ENCODE peak calls at places on chromosomes 3 and 15, in ten cellular contexts. K is uterus, I is endodermal cell, Q is heart left ventricle, E is neuronal stem cell, L is cardiac muscle cell, H is right cardiac atrium, P is PC-3, V is A673, X is colonic mucosa. B is an unnamed sample. For H3K4me1, the result is how much of the 10 kb centered on the place peaks cover.

GRCh38 chr3:131733086-131733841 is 230.5 kb upstream of the MRPL3 start:
- DNase-seq in K (no peak), I (no peak), Q (no peak), E (no peak), L (no peak), H (no peak), P (no peak), V (no peak), X (no peak), B (no peak)

GRCh38 chr15:88887068-88887580 is 8.2 kb downstream of the HAPLN3 start:
- DNase-seq in K (no peak), I (peak), Q (no peak), E (no peak), L (no peak), H (no peak), P (no peak), V (no peak), X (no peak), B (no peak)

GRCh38 chr3:45953536-45953935 is 10.3 kb downstream of the CXCR6 start:
- DNase-seq in K (no peak), I (no peak), Q (no peak), E (no peak), L (no peak), H (no peak), P (no peak), V (no peak), X (no peak), B (no peak)

GRCh38 chr3:79113821-79114220 is 654.0 kb downstream of the ROBO1 start:
- DNase-seq in K (no peak), I (no peak), Q (no peak), E (no peak), L (no peak), H (no peak), P (peak), V (no peak), X (no peak), B (no peak)

GRCh38 chr3:59843816-59844215 is 794.0 kb upstream of the CFAP20DC start:
- DNase-seq in K (no peak), I (no peak), Q (no peak), E (no peak), L (no peak), H (no peak), P (no peak), V (no peak), X (no peak), B (no peak)

GRCh38 chr3:8713901-8714759 is 19.5 kb upstream of the CAV3 start:
- DNase-seq in K (no peak), I (peak), Q (no peak), E (no peak), L (peak), H (no peak), P (no peak), V (peak), X (no peak), B (no peak)

GRCh38 chr15:78438595-78439285 is 724 bp downstream of the IREB2 start:
- DNase-seq in K (no peak), I (peak), Q (no peak), E (peak), L (peak), H (no peak), P (no peak), V (peak), X (no peak), B (no peak)

GRCh38 chr3:171806200-171807128 is 3.8 kb downstream of the PLD1 start:
- DNase-seq in K (no peak), I (no peak), Q (no peak), E (no peak), L (peak), H (no peak), P (peak), V (peak), X (no peak), B (no peak)

GRCh38 chr3:48592519-48593087 is 2.5 kb downstream of the COL7A1 start:
- DNase-seq in K (no peak), I (no peak), Q (no peak), E (no peak), L (no peak), H (peak), P (no peak), V (no peak), X (no peak), B (no peak)

GRCh38 chr15:28228096-28228495 is 93.9 kb downstream of the HERC2 start:
- DNase-seq in K (no peak), I (no peak), Q (no peak), E (no peak), L (no peak), H (no peak), P (no peak), V (no peak), X (no peak), B (no peak)

GRCh38 chr3:76912966-76913365 is 126.9 kb upstream of the ROBO2 start:
- DNase-seq in K (no peak), I (no peak), Q (no peak), E (no peak), L (no peak), H (no peak), P (no peak), V (peak), X (no peak), B (no peak)

GRCh38 chr3:125403789-125404188 is 28.7 kb upstream of the ZNF148 start:
- DNase-seq in K (no peak), I (no peak), Q (no peak), E (no peak), L (no peak), H (no peak), P (no peak), V (no peak), X (no peak), B (no peak)

GRCh38 chr3:123158899-123159390 is 42.8 kb upstream of the SEC22A start:
- DNase-seq in K (no peak), I (peak), Q (no peak), E (no peak), L (no peak), H (no peak), P (no peak), V (no peak), X (no peak), B (no peak)

GRCh38 chr3:184570035-184570434 is 8.4 kb downstream of the EPHB3 start:
- DNase-seq in K (no peak), I (no peak), Q (no peak), E (no peak), L (no peak), H (no peak), P (no peak), V (no peak), X (no peak), B (no peak)

GRCh38 chr15:83127547-83128150 is 20.2 kb downstream of the TM6SF1 start:
- DNase-seq in K (no peak), I (no peak), Q (no peak), E (no peak), L (no peak), H (no peak), P (peak), V (no peak), X (no peak), B (no peak)

GRCh38 chr15:84833447-84833846 is 16.3 kb downstream of the ALPK3 start:
- DNase-seq in K (peak), I (peak), Q (no peak), E (no peak), L (peak), H (no peak), P (peak), V (no peak), X (no peak), B (no peak)

GRCh38 chr15:80942266-80942665 is 47.4 kb downstream of the MESD start:
- DNase-seq in K (peak), I (no peak), Q (no peak), E (no peak), L (no peak), H (no peak), P (no peak), V (no peak), X (no peak), B (no peak)

GRCh38 chr15:80940331-80940730 is 49.3 kb downstream of the MESD start:
- DNase-seq in K (no peak), I (no peak), Q (no peak), E (no peak), L (no peak), H (no peak), P (no peak), V (no peak), X (no peak), B (no peak)

GRCh38 chr15:80944818-80945217 is 44.8 kb downstream of the MESD start:
- DNase-seq in K (peak), I (no peak), Q (no peak), E (no peak), L (no peak), H (no peak), P (no peak), V (no peak), X (no peak), B (no peak)

GRCh38 chr15:80940851-80941250 is 48.8 kb downstream of the MESD start:
- DNase-seq in K (peak), I (no peak), Q (no peak), E (no peak), L (no peak), H (no peak), P (no peak), V (no peak), X (no peak), B (no peak)

DNA sequence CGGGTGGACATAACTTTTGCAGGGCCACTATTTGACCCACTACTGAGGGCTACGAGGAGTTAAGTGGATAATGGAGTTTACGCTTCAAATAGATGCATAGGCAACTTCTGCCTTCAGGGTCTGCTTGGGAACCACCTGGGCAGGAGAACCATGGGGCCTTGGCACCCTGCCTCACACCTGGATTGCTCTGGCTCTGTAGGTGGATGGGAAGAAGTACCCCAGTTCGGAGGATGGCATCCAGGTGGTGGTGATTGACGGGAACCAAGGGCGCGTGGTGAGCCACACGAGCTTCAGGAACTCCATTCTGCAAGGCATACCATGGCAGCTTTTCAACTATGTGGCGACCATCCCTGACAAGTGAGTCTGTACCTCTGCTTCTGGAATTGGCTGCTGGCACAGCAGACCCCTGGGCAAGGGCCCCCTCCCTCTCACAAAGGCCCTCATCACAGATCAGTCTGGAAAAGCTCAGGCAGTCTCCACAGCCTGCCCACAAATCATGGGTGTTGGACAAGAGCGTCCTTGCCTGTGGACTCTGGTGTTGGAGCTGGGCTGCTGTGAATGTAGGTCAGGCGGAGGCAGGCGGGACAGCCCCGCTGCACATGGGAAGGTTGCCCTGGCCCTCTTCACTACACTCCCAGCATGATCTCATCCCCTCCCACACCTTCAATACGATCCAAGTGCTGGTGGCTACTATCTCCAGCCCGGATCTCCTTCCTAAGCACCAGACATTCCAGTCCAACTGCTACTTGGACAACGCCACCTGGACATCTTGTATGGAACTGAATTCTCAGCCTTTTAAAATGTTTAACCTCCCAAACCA is 46.7 kb downstream of the MESD start:
- DNase-seq in K (peak), I (no peak), Q (peak), E (no peak), L (no peak), H (peak), P (no peak), V (no peak), X (no peak), B (no peak)
- H3K4me1 ChIP-seq in K (under half), I (under half), Q (under half), E (under half), L (under half), H (under half), P (under half), V (under half), X (under half), B (under half)

GRCh38 chr15:74793135-74794028 is 11.5 kb downstream of the CSK start:
- DNase-seq in K (no peak), I (peak), Q (no peak), E (no peak), L (peak), H (peak), P (no peak), V (peak), X (no peak), B (no peak)
- H3K4me1 ChIP-seq in K (under half), I (under half), Q (under half), E (under half), L (under half), H (under half), P (under half), V (under half), X (under half), B (under half)

DNA sequence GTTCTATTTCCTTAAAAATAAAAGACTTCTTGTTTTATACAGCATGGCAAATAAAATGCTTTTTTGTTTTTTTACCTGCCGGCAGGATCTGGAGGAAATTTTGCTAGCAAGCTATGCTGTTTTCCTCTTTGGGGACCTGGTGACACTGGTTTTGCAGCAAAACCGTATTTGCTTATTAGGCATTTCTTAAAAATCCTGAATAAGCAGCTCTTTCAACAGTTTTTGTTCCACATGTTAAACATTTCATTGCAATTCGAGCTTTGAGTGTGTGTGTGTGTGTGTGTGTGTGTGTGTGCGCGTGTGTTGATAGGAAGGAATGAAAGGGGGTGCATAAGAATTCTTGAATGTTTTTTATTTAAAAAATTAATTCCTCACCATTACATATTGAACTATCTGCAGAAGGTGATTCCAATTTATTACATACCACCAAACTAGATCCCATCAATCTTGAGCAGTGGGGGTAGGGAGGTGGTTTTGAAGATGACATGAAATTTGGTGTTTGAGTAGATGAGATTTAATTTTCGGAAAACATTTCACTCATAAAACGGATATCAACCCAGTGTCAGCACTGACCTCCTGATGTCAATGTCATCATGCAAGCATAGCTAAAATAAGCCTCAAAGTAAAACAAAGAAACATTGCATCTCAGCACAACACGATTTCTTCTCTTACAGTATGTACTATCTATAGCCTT is 17.2 kb downstream of the ZBTB38 start:
- DNase-seq in K (no peak), I (no peak), Q (no peak), E (no peak), L (peak), H (no peak), P (no peak), V (peak), X (no peak), B (no peak)
- H3K4me1 ChIP-seq in K (under half), I (under half), Q (under half), E (under half), L (under half), H (under half), P (under half), V (under half), X (under half), B (under half)

DNA sequence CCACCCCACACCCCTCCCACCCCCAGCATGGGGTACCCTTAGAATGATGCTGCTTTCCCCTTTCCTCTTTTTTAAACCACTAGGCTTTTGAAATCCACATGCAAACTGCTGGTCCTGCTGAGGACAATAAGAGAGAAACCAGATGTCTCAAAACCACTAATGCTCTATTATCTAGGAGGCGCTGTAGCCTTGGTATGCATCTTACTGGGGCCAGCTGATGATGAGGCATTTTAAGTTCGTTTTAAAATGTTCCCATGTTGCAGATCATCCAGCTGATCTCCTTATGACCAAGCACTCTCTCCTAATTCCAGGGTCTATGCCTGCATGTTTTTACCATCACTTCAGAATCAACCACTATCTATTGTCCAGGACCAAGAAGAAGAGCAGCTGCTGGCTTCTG is 1.3 kb downstream of the NME9 start:
- DNase-seq in K (no peak), I (no peak), Q (no peak), E (no peak), L (peak), H (no peak), P (no peak), V (peak), X (no peak), B (no peak)
- H3K4me1 ChIP-seq in K (under half), I (under half), Q (under half), E (under half), L (under half), H (under half), P (under half), V (under half), X (under half), B (under half)

DNA sequence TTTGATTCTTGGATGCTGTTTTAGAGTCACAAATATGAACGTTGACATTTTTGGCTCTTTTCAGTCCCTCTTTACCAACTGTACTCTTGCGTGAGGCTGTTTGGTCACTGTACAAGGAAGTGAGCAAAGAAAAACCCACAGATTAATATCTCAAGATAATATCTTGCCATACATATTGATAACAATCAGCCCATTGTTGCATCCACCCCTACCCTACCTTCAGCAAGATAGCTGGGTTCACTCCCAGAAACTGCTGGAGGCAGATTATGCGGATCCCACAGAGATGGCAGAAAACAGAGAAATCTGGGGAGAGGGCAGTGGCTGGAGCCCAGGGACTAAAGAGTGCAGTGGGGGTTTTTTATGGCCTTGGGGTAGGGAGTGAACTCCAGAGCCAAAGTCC is 29.9 kb upstream of the MFSD1 start:
- DNase-seq in K (no peak), I (no peak), Q (no peak), E (no peak), L (no peak), H (no peak), P (peak), V (no peak), X (no peak), B (no peak)
- H3K4me1 ChIP-seq in K (under half), I (under half), Q (under half), E (under half), L (under half), H (under half), P (half or more), V (under half), X (under half), B (half or more)

DNA sequence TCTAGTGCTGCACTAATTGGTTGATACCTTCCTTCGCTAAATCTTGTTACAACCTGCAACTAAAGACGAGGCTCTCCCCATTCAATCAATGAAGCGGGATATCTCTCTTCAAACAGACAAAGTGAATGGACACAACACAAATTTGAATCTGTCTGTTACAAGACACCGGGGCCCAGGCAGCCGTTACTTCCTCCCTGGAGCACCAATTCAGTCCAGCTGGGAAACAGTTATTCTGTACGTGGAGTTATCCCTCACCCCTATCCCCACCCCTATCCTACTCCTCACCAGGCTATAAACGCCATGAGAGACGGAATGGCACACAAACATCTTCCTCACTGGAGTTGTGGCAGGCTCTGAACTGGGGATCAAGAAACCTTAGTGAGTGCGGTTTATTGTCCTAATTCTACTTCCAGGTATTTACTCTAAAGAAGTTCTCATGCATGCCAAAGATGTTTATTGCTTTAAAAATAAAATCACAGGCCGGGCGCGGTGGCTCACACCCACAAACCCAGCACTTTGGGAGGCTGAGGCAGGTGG is 181.8 kb downstream of the FOXP1 start:
- DNase-seq in K (no peak), I (no peak), Q (no peak), E (no peak), L (no peak), H (no peak), P (no peak), V (no peak), X (peak), B (no peak)
- H3K4me1 ChIP-seq in K (under half), I (under half), Q (under half), E (under half), L (under half), H (under half), P (under half), V (under half), X (under half), B (under half)

GRCh38 chr15:40328176-40328575 is 4.7 kb downstream of the INAFM2 start:
- DNase-seq in K (no peak), I (no peak), Q (no peak), E (no peak), L (peak), H (no peak), P (no peak), V (no peak), X (no peak), B (no peak)

GRCh38 chr15:40331026-40331425 is 7.5 kb downstream of the INAFM2 start:
- DNase-seq in K (no peak), I (no peak), Q (no peak), E (no peak), L (no peak), H (no peak), P (no peak), V (no peak), X (no peak), B (no peak)

GRCh38 chr15:40328711-40329240 is 5.3 kb downstream of the INAFM2 start:
- DNase-seq in K (no peak), I (no peak), Q (no peak), E (no peak), L (no peak), H (no peak), P (no peak), V (no peak), X (no peak), B (no peak)

GRCh38 chr15:40330368-40330836 is 6.9 kb downstream of the INAFM2 start:
- DNase-seq in K (peak), I (no peak), Q (peak), E (no peak), L (peak), H (peak), P (peak), V (no peak), X (no peak), B (no peak)

DNA sequence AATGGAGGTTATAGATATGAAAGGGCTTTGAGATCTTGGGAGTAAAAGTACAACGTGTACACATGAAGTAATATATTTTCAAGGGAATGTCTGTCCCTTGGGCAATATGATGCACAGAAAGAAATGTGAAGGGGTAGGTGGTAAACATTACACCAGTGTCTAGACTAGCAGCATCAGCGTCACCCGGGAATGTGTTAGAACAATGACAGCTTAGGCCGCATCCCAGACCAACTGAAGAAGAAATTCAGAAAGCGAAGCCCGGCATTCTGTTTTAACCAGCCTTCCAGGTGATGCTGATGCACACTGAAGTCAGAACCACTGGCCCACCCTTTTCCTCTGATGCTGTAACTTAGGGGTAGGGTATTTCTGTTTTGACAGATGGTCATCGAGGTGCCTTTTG is 6.3 kb downstream of the INAFM2 start:
- DNase-seq in K (no peak), I (no peak), Q (no peak), E (no peak), L (peak), H (no peak), P (no peak), V (no peak), X (no peak), B (no peak)
- H3K4me1 ChIP-seq in K (under half), I (under half), Q (half or more), E (half or more), L (half or more), H (under half), P (under half), V (under half), X (under half), B (under half)